ENCODE peak calls at places on chromosomes 4 and X, in nine cellular contexts. One of them, this sample, is unnamed.

GRCh38 chr4:42262701-42263490 is 110.4 kb upstream of the BEND4 start:
- DNase-seq in GM23248: no peak
- DNase-seq in GM23338: peak; percentile 56
- DNase-seq in neural progenitor cell: no peak
- DNase-seq in PC-3: no peak
- DNase-seq in SK-N-SH: no peak
- DNase-seq in HCT116: no peak
- DNase-seq in hepatocyte: no peak
- DNase-seq in OCI-LY7: no peak
- DNase-seq in this sample: no peak

GRCh38 chrX:139094671-139095592 is 383.4 kb upstream of the FGF13 start:
- DNase-seq in neural progenitor cell: no peak
- DNase-seq in OCI-LY7: no peak
- DNase-seq in GM23248: peak; percentile 36
- DNase-seq in hepatocyte: peak; percentile 23
- DNase-seq in SK-N-SH: no peak
- DNase-seq in GM23338: no peak
- DNase-seq in PC-3: peak; percentile 51
- DNase-seq in HCT116: no peak
- DNase-seq in this sample: no peak

GRCh38 chr4:53889335-53890084 is 174.9 kb downstream of the CHIC2 start:
- DNase-seq in hepatocyte: peak; percentile 46
- DNase-seq in neural progenitor cell: no peak
- DNase-seq in GM23248: peak; percentile 54
- DNase-seq in PC-3: no peak
- DNase-seq in SK-N-SH: peak; percentile 30
- DNase-seq in OCI-LY7: no peak
- DNase-seq in HCT116: no peak
- DNase-seq in GM23338: no peak
- DNase-seq in this sample: no peak

GRCh38 chr4:98976716-98977115 is 18.8 kb upstream of the METAP1 start:
- DNase-seq in GM23338: no peak
- DNase-seq in neural progenitor cell: no peak
- DNase-seq in SK-N-SH: no peak
- DNase-seq in HCT116: no peak
- DNase-seq in GM23248: peak; percentile 23
- DNase-seq in hepatocyte: no peak
- DNase-seq in OCI-LY7: no peak
- DNase-seq in PC-3: peak; percentile 78
- DNase-seq in this sample: no peak

GRCh38 chr4:146186556-146186955 is 11.0 kb downstream of the LSM6 start:
- DNase-seq in GM23338: no peak
- DNase-seq in GM23248: no peak
- DNase-seq in SK-N-SH: no peak
- DNase-seq in PC-3: no peak
- DNase-seq in OCI-LY7: no peak
- DNase-seq in neural progenitor cell: no peak
- DNase-seq in HCT116: no peak
- DNase-seq in hepatocyte: no peak
- DNase-seq in this sample: no peak

GRCh38 chrX:133726211-133726630 is 259.2 kb downstream of the GPC3 start:
- DNase-seq in OCI-LY7: no peak
- DNase-seq in HCT116: peak; percentile 27
- DNase-seq in hepatocyte: peak; percentile 9
- DNase-seq in SK-N-SH: no peak
- DNase-seq in GM23338: no peak
- DNase-seq in PC-3: peak; percentile 93
- DNase-seq in GM23248: peak; percentile 61
- DNase-seq in neural progenitor cell: no peak
- DNase-seq in this sample: no peak

GRCh38 chr4:121139533-121140222 is 24.4 kb downstream of the TNIP3 start:
- DNase-seq in PC-3: peak; percentile 51
- DNase-seq in GM23248: peak; percentile 68
- DNase-seq in hepatocyte: peak; percentile 6
- DNase-seq in neural progenitor cell: no peak
- DNase-seq in HCT116: no peak
- DNase-seq in OCI-LY7: no peak
- DNase-seq in GM23338: no peak
- DNase-seq in SK-N-SH: no peak
- DNase-seq in this sample: peak; percentile 82

GRCh38 chrX:39813631-39814246 is 284.0 kb downstream of the BCOR start:
- DNase-seq in HCT116: no peak
- DNase-seq in SK-N-SH: peak; percentile 71
- DNase-seq in PC-3: peak; percentile 48
- DNase-seq in GM23338: no peak
- DNase-seq in hepatocyte: peak; percentile 45
- DNase-seq in neural progenitor cell: no peak
- DNase-seq in GM23248: peak; percentile 74
- DNase-seq in OCI-LY7: no peak
- DNase-seq in this sample: no peak

DNA sequence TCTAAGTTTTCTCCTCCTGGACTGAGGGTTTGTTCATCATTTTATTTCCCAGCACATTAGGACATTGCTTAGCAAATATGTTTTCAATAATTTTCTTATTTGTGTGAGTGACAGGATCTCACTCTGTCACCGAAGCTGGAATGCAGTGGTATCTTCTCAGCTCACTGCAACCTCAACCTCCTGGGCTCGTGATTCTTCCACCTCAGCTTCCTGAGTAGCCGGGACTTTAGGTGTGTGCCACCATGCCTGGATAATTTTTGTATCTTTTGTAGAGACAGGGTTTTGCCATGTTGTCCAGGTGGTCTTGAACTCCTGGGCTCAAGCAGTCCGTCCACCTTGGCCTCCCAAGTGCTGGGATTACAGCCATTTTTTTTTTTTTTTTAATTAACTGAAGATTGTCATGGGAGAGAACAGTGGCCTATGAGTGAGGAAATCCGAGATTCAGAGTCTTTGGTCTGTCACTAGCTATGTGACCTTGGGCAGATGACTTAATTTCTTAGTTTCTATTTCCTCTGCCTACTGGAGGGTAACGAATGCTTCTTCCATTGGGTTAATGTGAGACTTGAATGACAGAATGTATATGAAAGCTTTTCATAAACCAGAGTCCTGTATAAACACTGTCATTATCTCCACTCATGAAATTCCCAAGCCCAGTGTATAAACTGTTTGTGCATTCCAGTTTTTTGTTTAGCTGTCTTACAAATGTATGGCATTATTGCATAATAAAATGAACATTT is 23.9 kb downstream of the MOB1B start:
- DNase-seq in hepatocyte: no peak
- DNase-seq in GM23338: no peak
- DNase-seq in HCT116: no peak
- DNase-seq in SK-N-SH: no peak
- DNase-seq in PC-3: no peak
- DNase-seq in neural progenitor cell: no peak
- DNase-seq in GM23248: no peak
- DNase-seq in OCI-LY7: peak; percentile 82
- DNase-seq in this sample: no peak
- H2AFZ ChIP-seq in hepatocyte: no peak overlapping the region
- H2AFZ ChIP-seq in GM23338: no peak overlapping the region
- H2AFZ ChIP-seq in HCT116: no peak overlapping the region
- H2AFZ ChIP-seq in SK-N-SH: no peak overlapping the region
- H2AFZ ChIP-seq in PC-3: no peak overlapping the region
- H2AFZ ChIP-seq in neural progenitor cell: no peak overlapping the region
- H2AFZ ChIP-seq in GM23248: no peak overlapping the region
- H2AFZ ChIP-seq in OCI-LY7: peak overlapping the region; percentile 62
- H2AFZ ChIP-seq in this sample: no peak overlapping the region

GRCh38 chr4:140756292-140757219 is at the start of gene TBC1D9:
- DNase-seq in OCI-LY7: peak; percentile 75
- DNase-seq in SK-N-SH: peak; percentile 81
- DNase-seq in GM23248: peak; percentile 86
- DNase-seq in PC-3: peak; percentile 61
- DNase-seq in neural progenitor cell: peak; percentile 94
- DNase-seq in GM23338: peak; percentile 97
- DNase-seq in hepatocyte: peak; percentile 91
- DNase-seq in HCT116: peak; percentile 86
- DNase-seq in this sample: peak; percentile 82

GRCh38 chr4:140754918-140755810 is 1.0 kb downstream of the TBC1D9 start:
- DNase-seq in neural progenitor cell: no peak
- DNase-seq in HCT116: no peak
- DNase-seq in GM23338: peak; percentile 51
- DNase-seq in OCI-LY7: no peak
- DNase-seq in SK-N-SH: no peak
- DNase-seq in GM23248: peak; percentile 20
- DNase-seq in PC-3: peak; percentile 19
- DNase-seq in hepatocyte: no peak
- DNase-seq in this sample: no peak

GRCh38 chr4:140752669-140753068 is 3.5 kb downstream of the TBC1D9 start:
- DNase-seq in hepatocyte: no peak
- DNase-seq in HCT116: no peak
- DNase-seq in GM23248: no peak
- DNase-seq in PC-3: no peak
- DNase-seq in GM23338: no peak
- DNase-seq in neural progenitor cell: no peak
- DNase-seq in OCI-LY7: no peak
- DNase-seq in SK-N-SH: no peak
- DNase-seq in this sample: no peak

GRCh38 chr4:140757220-140757607 is 1.0 kb upstream of the TBC1D9 start:
- DNase-seq in hepatocyte: no peak
- DNase-seq in GM23338: no peak
- DNase-seq in HCT116: no peak
- DNase-seq in GM23248: no peak
- DNase-seq in SK-N-SH: peak; percentile 55
- DNase-seq in neural progenitor cell: peak; percentile 11
- DNase-seq in OCI-LY7: no peak
- DNase-seq in PC-3: no peak
- DNase-seq in this sample: no peak

DNA sequence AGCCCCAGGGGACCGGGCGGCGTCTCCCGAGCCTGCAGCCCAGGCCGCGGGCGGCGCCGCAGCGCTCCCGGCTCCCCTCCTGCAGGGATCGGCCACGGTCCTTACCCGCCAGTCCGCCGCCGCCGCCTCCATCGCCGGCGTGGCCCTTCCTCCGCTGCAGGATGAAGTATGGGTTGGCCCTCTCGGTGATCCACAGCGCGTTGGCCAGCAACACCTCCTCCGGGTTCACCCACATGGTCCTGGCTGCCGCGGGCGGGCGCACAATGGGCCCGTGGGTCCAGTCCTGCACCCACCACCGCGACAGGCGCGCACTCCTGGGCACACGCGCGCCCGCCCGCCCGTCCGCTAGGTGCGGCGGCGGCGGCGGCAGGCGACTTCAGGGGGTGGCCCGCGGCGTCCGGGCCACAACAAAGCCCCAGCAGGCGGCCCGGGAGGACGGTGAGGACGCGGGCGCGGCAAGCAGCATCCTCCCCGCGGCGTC is 334 bp downstream of the TBC1D9 start:
- DNase-seq in PC-3: no peak
- DNase-seq in GM23248: peak; percentile 77
- DNase-seq in GM23338: peak; percentile 60
- DNase-seq in SK-N-SH: peak; percentile 81
- DNase-seq in neural progenitor cell: peak; percentile 78
- DNase-seq in OCI-LY7: peak; percentile 71
- DNase-seq in hepatocyte: peak; percentile 70
- DNase-seq in HCT116: no peak
- DNase-seq in this sample: peak; percentile 69
- H4K20me1 ChIP-seq in PC-3: no peaks in the 10 kb centered on the region
- H4K20me1 ChIP-seq in GM23248: no peaks in the 10 kb centered on the region
- H4K20me1 ChIP-seq in GM23338: peaks cover 8% of the 10 kb centered on the region
- H4K20me1 ChIP-seq in SK-N-SH: no peaks in the 10 kb centered on the region
- H4K20me1 ChIP-seq in neural progenitor cell: no peaks in the 10 kb centered on the region
- H4K20me1 ChIP-seq in OCI-LY7: no peaks in the 10 kb centered on the region
- H4K20me1 ChIP-seq in hepatocyte: no peaks in the 10 kb centered on the region
- H4K20me1 ChIP-seq in HCT116: no peaks in the 10 kb centered on the region
- H4K20me1 ChIP-seq in this sample: no peaks in the 10 kb centered on the region

GRCh38 chr4:8920289-8920965 is 48.8 kb upstream of the HMX1 start:
- DNase-seq in GM23248: no peak
- DNase-seq in neural progenitor cell: no peak
- DNase-seq in GM23338: no peak
- DNase-seq in OCI-LY7: no peak
- DNase-seq in hepatocyte: peak; percentile 1
- DNase-seq in PC-3: no peak
- DNase-seq in HCT116: no peak
- DNase-seq in SK-N-SH: no peak
- DNase-seq in this sample: no peak

GRCh38 chr4:8920969-8921368 is 49.3 kb upstream of the HMX1 start:
- DNase-seq in HCT116: no peak
- DNase-seq in neural progenitor cell: no peak
- DNase-seq in GM23338: no peak
- DNase-seq in SK-N-SH: no peak
- DNase-seq in OCI-LY7: no peak
- DNase-seq in PC-3: no peak
- DNase-seq in GM23248: no peak
- DNase-seq in hepatocyte: peak; percentile 1
- DNase-seq in this sample: no peak

GRCh38 chr4:8921465-8921864 is 49.8 kb upstream of the HMX1 start:
- DNase-seq in hepatocyte: no peak
- DNase-seq in HCT116: no peak
- DNase-seq in OCI-LY7: no peak
- DNase-seq in SK-N-SH: no peak
- DNase-seq in GM23248: no peak
- DNase-seq in GM23338: no peak
- DNase-seq in neural progenitor cell: no peak
- DNase-seq in PC-3: no peak
- DNase-seq in this sample: no peak

GRCh38 chr4:8917868-8918783 is 46.5 kb upstream of the HMX1 start:
- DNase-seq in SK-N-SH: peak; percentile 93
- DNase-seq in PC-3: peak; percentile 72
- DNase-seq in hepatocyte: peak; percentile 76
- DNase-seq in OCI-LY7: peak; percentile 61
- DNase-seq in GM23338: peak; percentile 82
- DNase-seq in GM23248: peak; percentile 63
- DNase-seq in HCT116: peak; percentile 38
- DNase-seq in neural progenitor cell: peak; percentile 80
- DNase-seq in this sample: peak; percentile 55

DNA sequence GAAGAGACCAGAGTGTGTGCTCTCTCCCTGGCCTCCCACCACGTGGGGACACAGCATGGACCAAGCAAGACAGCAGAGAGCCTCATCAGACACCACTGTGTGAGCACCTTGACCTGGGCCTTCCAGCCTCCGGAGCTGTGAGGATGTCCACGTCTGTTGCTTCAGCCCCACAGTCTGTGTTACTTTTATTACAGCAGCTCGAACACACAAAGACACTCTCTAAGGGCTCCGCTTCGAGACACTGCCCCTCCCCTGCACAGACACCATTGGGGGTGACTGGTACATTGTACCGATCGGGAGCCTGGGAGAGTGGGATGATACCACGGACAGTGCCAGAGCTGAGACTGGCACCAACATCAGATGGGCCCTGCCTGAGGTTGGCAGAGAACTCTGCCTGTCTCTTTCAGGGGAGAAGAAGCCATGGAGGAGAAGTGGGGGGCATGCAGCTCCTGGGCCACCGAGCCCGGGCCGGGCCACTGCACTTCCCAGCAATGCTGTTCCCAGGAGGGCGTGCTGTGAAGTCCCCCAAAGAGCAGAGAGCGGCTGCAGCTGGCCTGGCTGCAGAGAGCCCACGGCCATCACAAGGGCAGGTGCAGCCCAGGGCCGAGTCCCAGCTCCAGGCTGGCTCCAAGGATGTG is 48.1 kb upstream of the HMX1 start:
- DNase-seq in SK-N-SH: no peak
- DNase-seq in HCT116: no peak
- DNase-seq in PC-3: no peak
- DNase-seq in hepatocyte: peak; percentile 3
- DNase-seq in OCI-LY7: no peak
- DNase-seq in neural progenitor cell: no peak
- DNase-seq in GM23248: no peak
- DNase-seq in GM23338: no peak
- DNase-seq in this sample: no peak
- TF ChIP-seq EZH2phosphoT487 in SK-N-SH: no peak
- TF ChIP-seq EZH2phosphoT487 in HCT116: no peak
- TF ChIP-seq EZH2phosphoT487 in PC-3: no peak
- TF ChIP-seq EZH2phosphoT487 in hepatocyte: no peak
- TF ChIP-seq EZH2phosphoT487 in OCI-LY7: no peak
- TF ChIP-seq EZH2phosphoT487 in neural progenitor cell: no peak
- TF ChIP-seq EZH2phosphoT487 in GM23248: no peak
- TF ChIP-seq EZH2phosphoT487 in GM23338: no peak
- TF ChIP-seq EZH2phosphoT487 in this sample: no peak

DNA sequence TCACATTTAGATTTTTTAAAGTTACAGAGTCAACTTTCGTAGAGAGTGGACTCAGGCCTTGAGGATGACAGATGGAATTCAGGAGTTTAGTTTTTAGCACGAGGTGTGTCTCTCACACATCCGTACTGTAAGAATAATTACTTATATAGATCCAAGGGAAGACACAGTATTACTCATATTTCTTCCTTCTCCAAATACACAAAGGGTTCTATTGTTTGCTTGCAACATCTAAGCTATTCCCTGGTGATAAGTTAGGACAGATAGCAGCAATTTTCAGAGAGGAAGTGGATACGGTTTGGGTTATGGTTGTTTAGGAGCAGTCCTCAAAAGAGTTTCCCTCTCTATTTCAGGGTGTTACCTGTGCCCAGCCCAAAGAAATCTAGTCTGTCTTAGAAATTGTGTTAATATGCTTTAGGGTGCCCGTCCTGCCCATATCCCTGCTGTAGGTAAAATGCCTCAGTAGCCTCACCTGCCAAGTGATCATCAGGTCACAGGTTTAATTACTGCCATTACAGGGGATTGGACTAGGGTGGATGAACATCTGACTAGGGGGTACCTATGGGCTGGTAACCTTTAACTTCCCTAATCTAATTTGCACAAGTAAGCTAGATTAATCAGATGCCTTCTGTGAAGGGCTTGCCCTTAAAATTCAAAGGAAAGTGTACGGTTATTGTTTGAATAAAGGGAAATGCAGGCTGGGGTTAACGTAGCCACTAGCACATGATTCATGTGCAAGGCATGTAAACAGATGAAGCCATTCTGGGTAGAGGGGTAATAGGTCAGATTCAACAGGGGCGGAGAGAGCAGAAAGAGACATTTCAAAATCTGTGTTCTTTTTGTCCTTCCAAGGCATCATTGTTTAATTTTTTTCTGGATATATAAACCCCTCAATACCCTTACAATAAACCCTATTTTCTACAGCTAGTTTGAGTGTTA is 8.7 kb upstream of the PPP3CA start:
- DNase-seq in GM23248: peak; percentile 85
- DNase-seq in hepatocyte: peak; percentile 60
- DNase-seq in PC-3: peak; percentile 83
- DNase-seq in neural progenitor cell: no peak
- DNase-seq in GM23338: no peak
- DNase-seq in SK-N-SH: no peak
- DNase-seq in OCI-LY7: no peak
- DNase-seq in HCT116: peak; percentile 74
- DNase-seq in this sample: no peak
- H2AFZ ChIP-seq in GM23248: no peak overlapping the region
- H2AFZ ChIP-seq in hepatocyte: no peak overlapping the region
- H2AFZ ChIP-seq in PC-3: peak overlapping the region; percentile 30
- H2AFZ ChIP-seq in neural progenitor cell: no peak overlapping the region
- H2AFZ ChIP-seq in GM23338: no peak overlapping the region
- H2AFZ ChIP-seq in SK-N-SH: no peak overlapping the region
- H2AFZ ChIP-seq in OCI-LY7: no peak overlapping the region
- H2AFZ ChIP-seq in HCT116: peak overlapping the region; percentile 88
- H2AFZ ChIP-seq in this sample: no peak overlapping the region